ENCODE peak calls at places on chromosomes 4 and X, in five cellular contexts. I, H, Y, V and D are unnamed samples.

GRCh38 chr4:183185018-183185417 is 86.0 kb downstream of the WWC2 start:
- DNase-seq in Y (no peak), V (no peak), H (no peak), I (no peak), D (no peak)

GRCh38 chr4:83569967-83570366 is 34.1 kb downstream of the GPAT3 start:
- DNase-seq in I (no peak), Y (peak), H (no peak), V (no peak), D (no peak)

GRCh38 chr4:119104644-119105273 is 30.9 kb upstream of the MYOZ2 start:
- DNase-seq in I (no peak), Y (no peak), V (no peak), H (no peak), D (no peak)

GRCh38 chrX:8731579-8732395 is at the start of gene ANOS1:
- DNase-seq in Y (peak), V (peak), H (peak), I (peak), D (peak)

GRCh38 chrX:133570549-133570948 is 155.3 kb upstream of the GPC4 start:
- DNase-seq in V (peak), H (no peak), I (no peak), Y (no peak), D (no peak)

GRCh38 chrX:29948653-29949052 is 266.7 kb upstream of the MAGEB2 start:
- DNase-seq in V (no peak), I (no peak), H (no peak), Y (no peak), D (no peak)

GRCh38 chrX:136325377-136325776 is 24.6 kb downstream of the ADGRG4 start:
- DNase-seq in H (no peak), I (no peak), Y (no peak), V (no peak), D (no peak)

GRCh38 chr4:138401330-138401729 is 159.2 kb upstream of the SLC7A11 start:
- DNase-seq in Y (peak), V (no peak), I (peak), H (no peak), D (no peak)

GRCh38 chrX:19630776-19631707 is 115.7 kb upstream of the MAP3K15 start:
- DNase-seq in I (no peak), V (no peak), H (no peak), Y (no peak), D (no peak)

GRCh38 chrX:15146515-15146914 is 123.4 kb downstream of the ASB9 start:
- DNase-seq in V (peak), Y (no peak), H (peak), I (peak), D (peak)

GRCh38 chr4:8332891-8333331 is 63.4 kb downstream of the HTRA3 start:
- DNase-seq in V (no peak), H (no peak), Y (no peak), I (no peak), D (no peak)

GRCh38 chr4:140372607-140373327 is 679 bp upstream of the SCOC start:
- DNase-seq in H (peak), V (peak), I (peak), Y (peak), D (no peak)

GRCh38 chrX:1246816-1247215 is 21.8 kb upstream of the CSF2RA start:
- DNase-seq in Y (peak), H (peak), V (peak), I (peak), D (peak)

GRCh38 chr4:140238353-140239041 is 84.5 kb upstream of the MAML3 start:
- DNase-seq in H (peak), Y (peak), V (peak), I (peak), D (peak)

GRCh38 chr4:70927502-70928139 is 25.5 kb downstream of the MOB1B start:
- DNase-seq in V (no peak), I (no peak), Y (no peak), H (no peak), D (no peak)

GRCh38 chrX:71919436-71919835 is 8.8 kb downstream of the NHSL2 start:
- DNase-seq in V (peak), Y (no peak), I (peak), H (peak), D (no peak)

GRCh38 chrX:125132274-125132673 is 187.4 kb upstream of the TEX13C start:
- DNase-seq in H (peak), I (peak), Y (no peak), V (peak), D (no peak)

GRCh38 chr4:182881928-182882327 is 35.3 kb downstream of the DCTD start:
- DNase-seq in H (no peak), Y (peak), I (no peak), V (no peak), D (peak)

GRCh38 chrX:74450803-74451449 is 29.6 kb downstream of the SLC16A2 start:
- DNase-seq in V (peak), Y (peak), I (no peak), H (no peak), D (no peak)

GRCh38 chr4:67700119-67700873 is 659 bp downstream of the UBA6 start:
- DNase-seq in H (no peak), V (peak), I (peak), Y (no peak), D (no peak)

GRCh38 chr4:128757712-128758111 is 51.8 kb upstream of the JADE1 start:
- DNase-seq in V (no peak), I (peak), H (no peak), Y (peak), D (peak)

GRCh38 chr4:185833055-185833598 is 21.1 kb upstream of the SORBS2 start:
- DNase-seq in Y (peak), H (peak), I (peak), V (no peak), D (no peak)

GRCh38 chr4:7336732-7337131 is 98.0 kb downstream of the PSAPL1 start:
- DNase-seq in H (no peak), V (no peak), I (no peak), Y (no peak), D (no peak)

GRCh38 chr4:84778041-84778440 is 188.4 kb downstream of the WDFY3 start:
- DNase-seq in I (no peak), V (peak), Y (no peak), H (no peak), D (no peak)

GRCh38 chrX:12751887-12752286 is 39.3 kb upstream of the PRPS2 start:
- DNase-seq in H (no peak), Y (no peak), I (no peak), V (no peak), D (no peak)

GRCh38 chr4:29278580-29278979 is 1441.6 kb upstream of the PCDH7 start:
- DNase-seq in I (no peak), H (no peak), Y (no peak), V (peak), D (no peak)